ENCODE peak calls at places on chromosomes 13 and 19, in six cellular contexts. One of them, this sample, is unnamed.

GRCh38 chr19:38274734-38275133 is 10.4 kb downstream of the SPINT2 start:
- DNase-seq in ovary: no peak
- DNase-seq in mesendoderm: no peak
- DNase-seq in left lung: peak; percentile 13
- DNase-seq in sigmoid colon: no peak
- DNase-seq in left ventricle myocardium inferior: peak; percentile 33
- DNase-seq in this sample: no peak

GRCh38 chr19:35921012-35921411 is 12.9 kb upstream of the TYROBP start:
- DNase-seq in left lung: peak; percentile 10
- DNase-seq in mesendoderm: no peak
- DNase-seq in left ventricle myocardium inferior: no peak
- DNase-seq in sigmoid colon: no peak
- DNase-seq in ovary: no peak
- DNase-seq in this sample: no peak

GRCh38 chr13:97125810-97126738 is 96.1 kb upstream of the MBNL2 start:
- DNase-seq in sigmoid colon: peak; percentile 78
- DNase-seq in left lung: no peak
- DNase-seq in ovary: no peak
- DNase-seq in mesendoderm: no peak
- DNase-seq in left ventricle myocardium inferior: peak; percentile 23
- DNase-seq in this sample: no peak

GRCh38 chr19:2333027-2333806 is 4.7 kb downstream of the SPPL2B start:
- DNase-seq in left lung: peak; percentile 85
- DNase-seq in mesendoderm: no peak
- DNase-seq in ovary: no peak
- DNase-seq in left ventricle myocardium inferior: no peak
- DNase-seq in sigmoid colon: no peak
- DNase-seq in this sample: no peak

GRCh38 chr19:23318143-23318542 is 67.9 kb upstream of the ZNF724 start:
- DNase-seq in mesendoderm: no peak
- DNase-seq in left lung: no peak
- DNase-seq in left ventricle myocardium inferior: no peak
- DNase-seq in ovary: no peak
- DNase-seq in sigmoid colon: no peak
- DNase-seq in this sample: no peak

GRCh38 chr19:46613525-46613924 is 11.4 kb downstream of the PTGIR start:
- DNase-seq in ovary: no peak
- DNase-seq in mesendoderm: no peak
- DNase-seq in left lung: no peak
- DNase-seq in left ventricle myocardium inferior: peak; percentile 13
- DNase-seq in sigmoid colon: peak; percentile 61
- DNase-seq in this sample: no peak

GRCh38 chr19:38718747-38719543 is 25.3 kb downstream of the CAPN12 start:
- DNase-seq in ovary: no peak
- DNase-seq in sigmoid colon: peak; percentile 85
- DNase-seq in mesendoderm: peak; percentile 69
- DNase-seq in left ventricle myocardium inferior: peak; percentile 75
- DNase-seq in left lung: peak; percentile 87
- DNase-seq in this sample: peak; percentile 70

GRCh38 chr13:81771948-81772347 is 1431.0 kb upstream of the SPRY2 start:
- DNase-seq in mesendoderm: peak; percentile 92
- DNase-seq in ovary: no peak
- DNase-seq in left ventricle myocardium inferior: no peak
- DNase-seq in sigmoid colon: no peak
- DNase-seq in left lung: no peak
- DNase-seq in this sample: no peak

GRCh38 chr19:7869453-7869909 is 4.7 kb downstream of the PRR36 start:
- DNase-seq in mesendoderm: peak; percentile 70
- DNase-seq in left lung: peak; percentile 87
- DNase-seq in sigmoid colon: no peak
- DNase-seq in ovary: peak; percentile 79
- DNase-seq in left ventricle myocardium inferior: peak; percentile 49
- DNase-seq in this sample: peak; percentile 40

GRCh38 chr19:44848036-44848804 is 2.1 kb downstream of the NECTIN2 start:
- DNase-seq in left ventricle myocardium inferior: no peak
- DNase-seq in ovary: peak; percentile 57
- DNase-seq in sigmoid colon: peak; percentile 75
- DNase-seq in left lung: no peak
- DNase-seq in mesendoderm: peak; percentile 93
- DNase-seq in this sample: peak; percentile 56

GRCh38 chr13:44396295-44396962 is 22.8 kb downstream of the SERP2 start:
- DNase-seq in left ventricle myocardium inferior: no peak
- DNase-seq in mesendoderm: peak; percentile 59
- DNase-seq in ovary: no peak
- DNase-seq in left lung: no peak
- DNase-seq in sigmoid colon: no peak
- DNase-seq in this sample: no peak

GRCh38 chr13:71137106-71137505 is 729.9 kb downstream of the DACH1 start:
- DNase-seq in ovary: no peak
- DNase-seq in mesendoderm: no peak
- DNase-seq in left lung: no peak
- DNase-seq in sigmoid colon: no peak
- DNase-seq in left ventricle myocardium inferior: no peak
- DNase-seq in this sample: no peak

GRCh38 chr13:35472308-35473008 is 4.0 kb downstream of the MAB21L1 start:
- DNase-seq in ovary: no peak
- DNase-seq in left ventricle myocardium inferior: no peak
- DNase-seq in sigmoid colon: no peak
- DNase-seq in left lung: peak; percentile 17
- DNase-seq in mesendoderm: peak; percentile 15
- DNase-seq in this sample: no peak

GRCh38 chr13:40476175-40476958 is 190.1 kb downstream of the FOXO1 start:
- DNase-seq in sigmoid colon: no peak
- DNase-seq in ovary: no peak
- DNase-seq in left lung: no peak
- DNase-seq in left ventricle myocardium inferior: no peak
- DNase-seq in mesendoderm: no peak
- DNase-seq in this sample: peak; percentile 80

GRCh38 chr19:17405250-17406038 is at the start of gene BST2:
- DNase-seq in ovary: peak; percentile 86
- DNase-seq in left lung: peak; percentile 87
- DNase-seq in left ventricle myocardium inferior: peak; percentile 46
- DNase-seq in mesendoderm: peak; percentile 52
- DNase-seq in sigmoid colon: peak; percentile 87
- DNase-seq in this sample: peak; percentile 71

GRCh38 chr13:83780201-83780600 is 102.1 kb downstream of the SLITRK1 start:
- DNase-seq in sigmoid colon: no peak
- DNase-seq in left ventricle myocardium inferior: no peak
- DNase-seq in ovary: no peak
- DNase-seq in left lung: no peak
- DNase-seq in mesendoderm: peak; percentile 82
- DNase-seq in this sample: peak; percentile 2

GRCh38 chr13:107023335-107023734 is 455.4 kb upstream of the ARGLU1 start:
- DNase-seq in sigmoid colon: no peak
- DNase-seq in left lung: no peak
- DNase-seq in ovary: no peak
- DNase-seq in mesendoderm: no peak
- DNase-seq in left ventricle myocardium inferior: no peak
- DNase-seq in this sample: no peak

DNA sequence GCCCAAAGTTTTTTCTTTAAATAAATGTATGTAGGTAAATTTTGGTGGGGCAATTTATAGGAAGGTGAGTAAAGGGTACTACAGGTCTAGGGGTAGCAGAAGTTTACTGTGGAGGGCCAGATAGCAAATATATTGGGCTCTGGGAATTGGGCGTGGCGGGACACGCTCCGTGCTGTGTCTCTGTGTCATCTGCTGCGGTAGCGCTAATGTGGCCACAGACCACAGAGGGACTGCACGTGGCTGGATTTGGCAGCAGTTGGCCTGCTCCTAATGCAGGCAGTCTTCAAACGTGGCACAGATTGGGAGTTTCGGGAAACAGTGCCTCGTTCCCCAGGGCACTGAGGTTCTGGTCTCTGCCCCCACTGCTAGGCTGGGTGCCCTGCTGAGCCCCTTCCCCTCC is 16.6 kb upstream of the MYDGF start:
- DNase-seq in sigmoid colon: no peak
- DNase-seq in mesendoderm: no peak
- DNase-seq in left lung: no peak
- DNase-seq in left ventricle myocardium inferior: no peak
- DNase-seq in ovary: no peak
- DNase-seq in this sample: no peak
- H3K4me3 ChIP-seq in sigmoid colon: no peak overlapping the region
- H3K4me3 ChIP-seq in mesendoderm: no peak overlapping the region
- H3K4me3 ChIP-seq in left lung: no peak overlapping the region
- H3K4me3 ChIP-seq in left ventricle myocardium inferior: no peak overlapping the region
- H3K4me3 ChIP-seq in ovary: no peak overlapping the region
- H3K4me3 ChIP-seq in this sample: no peak overlapping the region

GRCh38 chr19:4701557-4701956 is 22.1 kb downstream of the DPP9 start:
- DNase-seq in left ventricle myocardium inferior: no peak
- DNase-seq in mesendoderm: no peak
- DNase-seq in sigmoid colon: no peak
- DNase-seq in left lung: no peak
- DNase-seq in ovary: no peak
- DNase-seq in this sample: no peak

GRCh38 chr19:4702764-4703163 is 20.9 kb downstream of the DPP9 start:
- DNase-seq in ovary: no peak
- DNase-seq in left ventricle myocardium inferior: no peak
- DNase-seq in mesendoderm: no peak
- DNase-seq in left lung: no peak
- DNase-seq in sigmoid colon: no peak
- DNase-seq in this sample: no peak

GRCh38 chr19:4700573-4700970 is 23.1 kb downstream of the DPP9 start:
- DNase-seq in sigmoid colon: no peak
- DNase-seq in mesendoderm: peak; percentile 10
- DNase-seq in ovary: no peak
- DNase-seq in left ventricle myocardium inferior: no peak
- DNase-seq in left lung: no peak
- DNase-seq in this sample: no peak

GRCh38 chr19:4697304-4697703 is 26.3 kb downstream of the DPP9 start:
- DNase-seq in ovary: no peak
- DNase-seq in left lung: no peak
- DNase-seq in mesendoderm: no peak
- DNase-seq in sigmoid colon: no peak
- DNase-seq in left ventricle myocardium inferior: no peak
- DNase-seq in this sample: no peak

DNA sequence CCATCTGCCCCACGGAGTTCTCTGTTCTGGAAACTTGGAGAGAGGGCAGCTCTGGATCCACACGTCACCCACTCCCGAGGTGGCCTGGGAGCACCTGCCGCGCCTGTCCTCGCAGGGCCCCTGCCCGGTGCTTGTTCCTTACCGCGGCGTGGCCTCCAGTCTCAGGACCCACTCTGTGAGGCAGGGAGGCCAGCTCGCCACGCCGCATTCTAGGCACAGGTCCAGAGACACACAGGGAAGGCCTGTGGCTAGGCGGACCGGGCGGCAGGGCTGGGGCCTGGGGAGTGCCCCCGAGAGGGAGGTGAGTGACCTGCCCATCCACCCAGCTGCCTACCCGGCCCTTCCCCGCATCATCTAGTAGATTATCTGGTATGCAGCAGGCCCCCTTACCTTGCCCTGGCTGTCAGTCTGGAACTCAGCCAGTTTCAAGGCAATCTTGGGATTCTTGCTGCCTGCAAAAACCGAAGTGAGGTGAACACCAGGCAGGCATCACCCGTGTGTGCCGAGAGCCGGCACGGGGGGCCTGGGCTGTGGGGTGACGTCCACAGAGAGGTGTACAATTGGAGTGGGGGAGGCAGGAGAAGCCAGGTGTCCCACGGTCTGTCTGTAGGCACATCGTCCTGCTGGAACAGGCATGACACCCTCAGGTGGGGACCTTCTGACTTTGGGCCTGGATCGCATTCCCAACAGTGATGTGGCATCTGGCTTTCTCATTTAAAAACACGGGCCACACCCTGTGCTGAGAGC is 23.6 kb downstream of the DPP9 start:
- DNase-seq in left lung: no peak
- DNase-seq in sigmoid colon: no peak
- DNase-seq in mesendoderm: no peak
- DNase-seq in left ventricle myocardium inferior: no peak
- DNase-seq in ovary: no peak
- DNase-seq in this sample: no peak
- H3K36me3 ChIP-seq in left lung: no peaks in the 10 kb centered on the region
- H3K36me3 ChIP-seq in sigmoid colon: peaks cover 32% of the 10 kb centered on the region
- H3K36me3 ChIP-seq in mesendoderm: peaks cover 12% of the 10 kb centered on the region
- H3K36me3 ChIP-seq in left ventricle myocardium inferior: peaks cover 96% of the 10 kb centered on the region
- H3K36me3 ChIP-seq in ovary: no peaks in the 10 kb centered on the region
- H3K36me3 ChIP-seq in this sample: peaks cover 31% of the 10 kb centered on the region

DNA sequence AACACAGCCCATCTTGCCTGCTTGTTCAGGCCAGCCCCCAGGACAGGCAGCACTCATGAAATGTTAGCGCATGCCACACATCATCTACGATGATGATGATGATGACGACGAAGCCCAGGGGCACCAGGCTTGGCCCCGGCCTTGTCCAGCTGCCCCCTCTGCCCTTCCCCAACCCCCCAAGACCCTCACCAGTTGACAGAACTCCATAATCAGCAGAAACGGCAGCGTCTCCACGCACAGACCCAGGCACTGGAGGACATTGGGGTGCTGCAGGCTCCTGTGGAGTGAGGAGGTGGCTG is 9.0 kb downstream of the LMTK3 start:
- DNase-seq in ovary: no peak
- DNase-seq in left lung: no peak
- DNase-seq in sigmoid colon: no peak
- DNase-seq in mesendoderm: no peak
- DNase-seq in left ventricle myocardium inferior: no peak
- DNase-seq in this sample: no peak
- H3K27me3 ChIP-seq in ovary: peaks cover 2% of the 10 kb centered on the region
- H3K27me3 ChIP-seq in left lung: peaks cover 7% of the 10 kb centered on the region
- H3K27me3 ChIP-seq in sigmoid colon: peaks cover 52% of the 10 kb centered on the region
- H3K27me3 ChIP-seq in mesendoderm: no peaks in the 10 kb centered on the region
- H3K27me3 ChIP-seq in left ventricle myocardium inferior: peaks cover 60% of the 10 kb centered on the region
- H3K27me3 ChIP-seq in this sample: no peaks in the 10 kb centered on the region

GRCh38 chr13:101454767-101455166 is 2.3 kb downstream of the ITGBL1 start:
- DNase-seq in left lung: no peak
- DNase-seq in sigmoid colon: no peak
- DNase-seq in mesendoderm: no peak
- DNase-seq in ovary: no peak
- DNase-seq in left ventricle myocardium inferior: no peak
- DNase-seq in this sample: peak; percentile 3

GRCh38 chr13:101451641-101452040 is 834 bp upstream of the ITGBL1 start:
- DNase-seq in left lung: no peak
- DNase-seq in left ventricle myocardium inferior: no peak
- DNase-seq in mesendoderm: no peak
- DNase-seq in sigmoid colon: no peak
- DNase-seq in ovary: no peak
- DNase-seq in this sample: no peak

GRCh38 chr13:101452519-101453485 is at the start of gene ITGBL1:
- DNase-seq in mesendoderm: no peak
- DNase-seq in left ventricle myocardium inferior: peak; percentile 25
- DNase-seq in sigmoid colon: no peak
- DNase-seq in left lung: peak; percentile 65
- DNase-seq in ovary: no peak
- DNase-seq in this sample: no peak

GRCh38 chr13:101455863-101456262 is 3.4 kb downstream of the ITGBL1 start:
- DNase-seq in mesendoderm: peak; percentile 59
- DNase-seq in left ventricle myocardium inferior: no peak
- DNase-seq in sigmoid colon: no peak
- DNase-seq in left lung: no peak
- DNase-seq in ovary: no peak
- DNase-seq in this sample: no peak

DNA sequence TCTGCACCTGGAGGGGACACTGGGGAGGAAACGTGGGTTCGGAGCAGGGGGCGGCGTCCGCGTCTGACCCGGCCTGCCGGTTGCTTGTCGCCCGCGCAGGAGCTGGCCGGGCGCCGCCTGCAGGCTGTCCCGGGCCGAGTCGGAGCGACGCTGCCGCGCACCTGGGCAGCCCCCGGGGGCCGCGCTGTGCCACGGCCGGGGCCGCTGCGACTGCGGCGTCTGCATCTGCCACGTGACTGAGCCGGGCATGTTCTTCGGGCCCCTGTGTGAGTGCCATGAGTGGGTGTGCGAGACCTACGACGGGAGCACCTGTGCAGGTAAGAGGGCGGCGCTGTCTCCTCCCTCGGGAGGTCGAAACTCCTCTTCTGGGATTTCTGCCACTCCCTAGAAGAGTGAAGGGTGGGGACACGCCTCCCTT is 1.3 kb downstream of the ITGBL1 start:
- DNase-seq in left lung: peak; percentile 80
- DNase-seq in sigmoid colon: no peak
- DNase-seq in left ventricle myocardium inferior: peak; percentile 17
- DNase-seq in ovary: no peak
- DNase-seq in mesendoderm: no peak
- DNase-seq in this sample: peak; percentile 5
- H3K4me3 ChIP-seq in left lung: peak overlapping the region; percentile 28
- H3K4me3 ChIP-seq in sigmoid colon: no peak overlapping the region
- H3K4me3 ChIP-seq in left ventricle myocardium inferior: peak overlapping the region; percentile 63
- H3K4me3 ChIP-seq in ovary: peak overlapping the region; percentile 17
- H3K4me3 ChIP-seq in mesendoderm: no peak overlapping the region
- H3K4me3 ChIP-seq in this sample: no peak overlapping the region

This sample was measured in cardiac muscle cell.